ENCODE peak calls at places on chromosomes 6 and 20, in six cellular contexts. G is activated T-helper 2 cell treated with anti-CD3 and anti-CD28 coated beads, Interferon-gamma antibody, Interleukin-2, Interleukin-4, amounts not matched to agents 10 μg/mL and 5 μg/mL and 100 μg/mL, durations not matched to agents 14 hours and 24 hours and 36 hours; K is omental fat pad; W is body of pancreas; B is stimulated activated CD8-positive, alpha-beta memory T cell treated with anti-CD3 and anti-CD28 coated beads, Interleukin-15, amount 100 ng/mL, for 24 hours; C is lower lobe of right lung. J is an unnamed sample.

GRCh38 chr20:37314617-37315292 is 25.3 kb downstream of the MANBAL start:
- DNase-seq in G (no peak), K (no peak), W (no peak), B (no peak), C (no peak), J (no peak)

GRCh38 chr6:137171824-137172733 is 1.4 kb downstream of the IL22RA2 start:
- DNase-seq in G (no peak), K (no peak), W (no peak), B (no peak), C (no peak), J (peak)

GRCh38 chr6:158008894-158009891 is 27.5 kb downstream of the SYNJ2 start:
- DNase-seq in G (no peak), K (no peak), W (peak), B (no peak), C (peak), J (no peak)

GRCh38 chr6:43129434-43130194 is 41.5 kb upstream of the SRF start:
- DNase-seq in G (no peak), K (no peak), W (no peak), B (no peak), C (no peak), J (no peak)

GRCh38 chr6:38776515-38776914 is 61.4 kb downstream of the DNAH8 start:
- DNase-seq in G (no peak), K (no peak), W (no peak), B (no peak), C (no peak), J (no peak)

GRCh38 chr6:170025341-170026271 is 265.3 kb downstream of the DLL1 start:
- DNase-seq in G (no peak), K (no peak), W (peak), B (no peak), C (no peak), J (no peak)

GRCh38 chr6:137080711-137081110 is 35.9 kb upstream of the IL20RA start:
- DNase-seq in G (no peak), K (no peak), W (no peak), B (no peak), C (no peak), J (no peak)

GRCh38 chr6:130233332-130233731 is 10.6 kb upstream of the SAMD3 start:
- DNase-seq in G (no peak), K (no peak), W (no peak), B (no peak), C (no peak), J (no peak)

GRCh38 chr20:64246616-64247311 is 8.8 kb upstream of the PCMTD2 start:
- DNase-seq in G (no peak), K (no peak), W (no peak), B (no peak), C (no peak), J (no peak)

GRCh38 chr20:31710423-31711250 is 12.0 kb downstream of the BCL2L1 start:
- DNase-seq in G (no peak), K (no peak), W (peak), B (no peak), C (peak), J (no peak)

GRCh38 chr6:137266032-137266586 is 46.9 kb upstream of the IFNGR1 start:
- DNase-seq in G (no peak), K (no peak), W (no peak), B (no peak), C (no peak), J (no peak)

GRCh38 chr20:25247100-25247665 is 702 bp upstream of the PYGB start:
- DNase-seq in G (no peak), K (no peak), W (peak), B (no peak), C (peak), J (no peak)

GRCh38 chr6:13485923-13486557 is 1.4 kb downstream of the GFOD1 start:
- DNase-seq in G (no peak), K (no peak), W (peak), B (peak), C (peak), J (no peak)

GRCh38 chr6:137951064-137951597 is 84.1 kb downstream of the TNFAIP3 start:
- DNase-seq in G (no peak), K (no peak), W (no peak), B (no peak), C (no peak), J (no peak)

GRCh38 chr20:57698191-57698866 is 11.5 kb downstream of the PMEPA1 start:
- DNase-seq in G (peak), K (no peak), W (no peak), B (no peak), C (no peak), J (no peak)

GRCh38 chr6:131832363-131832762 is 24.5 kb downstream of the ENPP1 start:
- DNase-seq in G (no peak), K (no peak), W (peak), B (no peak), C (no peak), J (no peak)

GRCh38 chr20:3248167-3248992 is 9.4 kb upstream of the SLC4A11 start:
- DNase-seq in G (no peak), K (no peak), W (no peak), B (no peak), C (no peak), J (no peak)

GRCh38 chr6:163151212-163151611 is 263.3 kb upstream of the QKI start:
- DNase-seq in G (no peak), K (no peak), W (no peak), B (no peak), C (no peak), J (no peak)

GRCh38 chr6:42661540-42662153 is 60.8 kb downstream of the PRPH2 start:
- DNase-seq in G (peak), K (peak), W (peak), B (peak), C (peak), J (peak)

GRCh38 chr6:31579119-31579505 is 3.1 kb downstream of the LTB start:
- DNase-seq in G (no peak), K (no peak), W (no peak), B (no peak), C (no peak), J (no peak)

GRCh38 chr20:10646006-10646405 is 27.8 kb downstream of the JAG1 start:
- DNase-seq in G (no peak), K (no peak), W (no peak), B (no peak), C (no peak), J (no peak)

GRCh38 chr6:106161475-106161874 is 75.3 kb downstream of the PRDM1 start:
- DNase-seq in G (no peak), K (no peak), W (no peak), B (no peak), C (no peak), J (no peak)

J was measured in iPS DF 19.7.